ENCODE peak calls at places on chromosomes 16 and 17, in nine cellular contexts. One of them, this sample, is unnamed.

GRCh38 chr17:80248001-80248893 is 12.4 kb upstream of the RNF213 start:
- DNase-seq in tibial nerve: no peak
- DNase-seq in GM12878: no peak
- DNase-seq in prostate gland: no peak
- DNase-seq in heart left ventricle: no peak
- DNase-seq in cardiac muscle cell: no peak
- DNase-seq in ovary: no peak
- DNase-seq in psoas muscle: no peak
- DNase-seq in Peyer's patch: no peak
- DNase-seq in this sample: no peak

GRCh38 chr16:13453325-13453724 is 466.6 kb upstream of the ERCC4 start:
- DNase-seq in tibial nerve: no peak
- DNase-seq in cardiac muscle cell: peak; percentile 11
- DNase-seq in psoas muscle: no peak
- DNase-seq in Peyer's patch: no peak
- DNase-seq in GM12878: no peak
- DNase-seq in prostate gland: no peak
- DNase-seq in heart left ventricle: no peak
- DNase-seq in ovary: no peak
- DNase-seq in this sample: no peak

GRCh38 chr17:55086635-55087058 is 118.1 kb downstream of the STXBP4 start:
- DNase-seq in heart left ventricle: no peak
- DNase-seq in prostate gland: no peak
- DNase-seq in cardiac muscle cell: no peak
- DNase-seq in ovary: no peak
- DNase-seq in tibial nerve: no peak
- DNase-seq in psoas muscle: no peak
- DNase-seq in Peyer's patch: no peak
- DNase-seq in GM12878: no peak
- DNase-seq in this sample: no peak

GRCh38 chr17:78040561-78041400 is 82.3 kb downstream of the TNRC6C start:
- DNase-seq in ovary: peak; percentile 55
- DNase-seq in heart left ventricle: peak; percentile 61
- DNase-seq in cardiac muscle cell: no peak
- DNase-seq in Peyer's patch: peak; percentile 52
- DNase-seq in psoas muscle: peak; percentile 68
- DNase-seq in GM12878: peak; percentile 21
- DNase-seq in tibial nerve: no peak
- DNase-seq in prostate gland: peak; percentile 72
- DNase-seq in this sample: peak; percentile 67

GRCh38 chr17:73285916-73286862 is 24.5 kb upstream of the CPSF4L start:
- DNase-seq in prostate gland: no peak
- DNase-seq in tibial nerve: no peak
- DNase-seq in cardiac muscle cell: no peak
- DNase-seq in GM12878: no peak
- DNase-seq in heart left ventricle: no peak
- DNase-seq in ovary: no peak
- DNase-seq in Peyer's patch: no peak
- DNase-seq in psoas muscle: no peak
- DNase-seq in this sample: no peak

GRCh38 chr17:82317394-82318168 is at the start of gene CD7:
- DNase-seq in cardiac muscle cell: no peak
- DNase-seq in Peyer's patch: peak; percentile 78
- DNase-seq in prostate gland: no peak
- DNase-seq in tibial nerve: no peak
- DNase-seq in ovary: no peak
- DNase-seq in GM12878: no peak
- DNase-seq in psoas muscle: no peak
- DNase-seq in heart left ventricle: no peak
- DNase-seq in this sample: no peak

GRCh38 chr17:40318835-40319332 is 9.9 kb downstream of the RARA start:
- DNase-seq in GM12878: no peak
- DNase-seq in ovary: peak; percentile 63
- DNase-seq in cardiac muscle cell: no peak
- DNase-seq in tibial nerve: no peak
- DNase-seq in psoas muscle: no peak
- DNase-seq in heart left ventricle: no peak
- DNase-seq in Peyer's patch: peak; percentile 62
- DNase-seq in prostate gland: no peak
- DNase-seq in this sample: no peak

GRCh38 chr16:57649443-57649751 is 18.7 kb upstream of the ADGRG3 start:
- DNase-seq in tibial nerve: no peak
- DNase-seq in ovary: no peak
- DNase-seq in heart left ventricle: no peak
- DNase-seq in psoas muscle: no peak
- DNase-seq in Peyer's patch: no peak
- DNase-seq in GM12878: no peak
- DNase-seq in cardiac muscle cell: no peak
- DNase-seq in prostate gland: no peak
- DNase-seq in this sample: no peak

GRCh38 chr16:68232335-68232734 is 3.6 kb downstream of the ESRP2 start:
- DNase-seq in heart left ventricle: no peak
- DNase-seq in tibial nerve: no peak
- DNase-seq in Peyer's patch: peak; percentile 51
- DNase-seq in psoas muscle: no peak
- DNase-seq in ovary: peak; percentile 27
- DNase-seq in GM12878: no peak
- DNase-seq in prostate gland: no peak
- DNase-seq in cardiac muscle cell: no peak
- DNase-seq in this sample: no peak

GRCh38 chr16:63617990-63618763 is 1503.7 kb downstream of the CDH11 start:
- DNase-seq in tibial nerve: no peak
- DNase-seq in heart left ventricle: peak; percentile 33
- DNase-seq in GM12878: no peak
- DNase-seq in ovary: no peak
- DNase-seq in cardiac muscle cell: peak; percentile 51
- DNase-seq in psoas muscle: no peak
- DNase-seq in Peyer's patch: peak; percentile 56
- DNase-seq in prostate gland: peak; percentile 47
- DNase-seq in this sample: no peak

GRCh38 chr16:64416232-64417010 is 705.4 kb downstream of the CDH11 start:
- DNase-seq in prostate gland: no peak
- DNase-seq in psoas muscle: no peak
- DNase-seq in Peyer's patch: no peak
- DNase-seq in heart left ventricle: no peak
- DNase-seq in cardiac muscle cell: no peak
- DNase-seq in ovary: no peak
- DNase-seq in tibial nerve: no peak
- DNase-seq in GM12878: no peak
- DNase-seq in this sample: no peak

GRCh38 chr16:57751539-57752202 is 16.1 kb downstream of the KATNB1 start:
- DNase-seq in ovary: no peak
- DNase-seq in heart left ventricle: no peak
- DNase-seq in Peyer's patch: no peak
- DNase-seq in psoas muscle: no peak
- DNase-seq in GM12878: no peak
- DNase-seq in prostate gland: no peak
- DNase-seq in tibial nerve: no peak
- DNase-seq in cardiac muscle cell: no peak
- DNase-seq in this sample: no peak

GRCh38 chr17:77836557-77837041 is 121.9 kb upstream of the TNRC6C start:
- DNase-seq in prostate gland: peak; percentile 75
- DNase-seq in psoas muscle: no peak
- DNase-seq in ovary: no peak
- DNase-seq in cardiac muscle cell: no peak
- DNase-seq in Peyer's patch: no peak
- DNase-seq in GM12878: no peak
- DNase-seq in heart left ventricle: no peak
- DNase-seq in tibial nerve: no peak
- DNase-seq in this sample: no peak

GRCh38 chr16:76389126-76389525 is 111.9 kb downstream of the CNTNAP4 start:
- DNase-seq in ovary: no peak
- DNase-seq in prostate gland: no peak
- DNase-seq in GM12878: no peak
- DNase-seq in cardiac muscle cell: no peak
- DNase-seq in tibial nerve: no peak
- DNase-seq in psoas muscle: no peak
- DNase-seq in heart left ventricle: no peak
- DNase-seq in Peyer's patch: no peak
- DNase-seq in this sample: no peak

GRCh38 chr16:35365675-35366074 is 1906.3 kb downstream of the TP53TG3F start:
- DNase-seq in prostate gland: no peak
- DNase-seq in cardiac muscle cell: no peak
- DNase-seq in Peyer's patch: no peak
- DNase-seq in ovary: no peak
- DNase-seq in psoas muscle: no peak
- DNase-seq in heart left ventricle: no peak
- DNase-seq in tibial nerve: no peak
- DNase-seq in GM12878: no peak
- DNase-seq in this sample: no peak

GRCh38 chr17:31476525-31477416 is 85.3 kb downstream of the RAB11FIP4 start:
- DNase-seq in ovary: no peak
- DNase-seq in cardiac muscle cell: no peak
- DNase-seq in Peyer's patch: no peak
- DNase-seq in tibial nerve: no peak
- DNase-seq in heart left ventricle: no peak
- DNase-seq in prostate gland: no peak
- DNase-seq in psoas muscle: no peak
- DNase-seq in GM12878: no peak
- DNase-seq in this sample: no peak

GRCh38 chr17:73494955-73495349 is 149.3 kb downstream of the SDK2 start:
- DNase-seq in ovary: no peak
- DNase-seq in prostate gland: no peak
- DNase-seq in cardiac muscle cell: no peak
- DNase-seq in psoas muscle: no peak
- DNase-seq in Peyer's patch: no peak
- DNase-seq in tibial nerve: no peak
- DNase-seq in GM12878: no peak
- DNase-seq in heart left ventricle: no peak
- DNase-seq in this sample: no peak

GRCh38 chr16:65500919-65501318 is 379.1 kb upstream of the CDH11 start:
- DNase-seq in Peyer's patch: no peak
- DNase-seq in psoas muscle: no peak
- DNase-seq in cardiac muscle cell: no peak
- DNase-seq in tibial nerve: no peak
- DNase-seq in ovary: no peak
- DNase-seq in GM12878: no peak
- DNase-seq in heart left ventricle: no peak
- DNase-seq in prostate gland: no peak
- DNase-seq in this sample: no peak

GRCh38 chr16:77888786-77889185 is 100.4 kb downstream of the VAT1L start:
- DNase-seq in tibial nerve: no peak
- DNase-seq in heart left ventricle: no peak
- DNase-seq in cardiac muscle cell: no peak
- DNase-seq in Peyer's patch: no peak
- DNase-seq in GM12878: no peak
- DNase-seq in psoas muscle: no peak
- DNase-seq in ovary: no peak
- DNase-seq in prostate gland: no peak
- DNase-seq in this sample: no peak

GRCh38 chr16:56747486-56748045 is 17.6 kb downstream of the NUP93 start:
- DNase-seq in prostate gland: no peak
- DNase-seq in tibial nerve: no peak
- DNase-seq in ovary: no peak
- DNase-seq in GM12878: no peak
- DNase-seq in psoas muscle: no peak
- DNase-seq in heart left ventricle: no peak
- DNase-seq in cardiac muscle cell: peak; percentile 27
- DNase-seq in Peyer's patch: no peak
- DNase-seq in this sample: no peak

GRCh38 chr16:69077251-69077650 is 28.2 kb upstream of the HAS3 start:
- DNase-seq in prostate gland: no peak
- DNase-seq in GM12878: no peak
- DNase-seq in tibial nerve: no peak
- DNase-seq in ovary: no peak
- DNase-seq in heart left ventricle: no peak
- DNase-seq in Peyer's patch: no peak
- DNase-seq in psoas muscle: no peak
- DNase-seq in cardiac muscle cell: no peak
- DNase-seq in this sample: no peak

GRCh38 chr16:4098496-4098895 is 17.7 kb downstream of the ADCY9 start:
- DNase-seq in psoas muscle: no peak
- DNase-seq in cardiac muscle cell: no peak
- DNase-seq in GM12878: no peak
- DNase-seq in tibial nerve: no peak
- DNase-seq in Peyer's patch: peak; percentile 38
- DNase-seq in ovary: no peak
- DNase-seq in heart left ventricle: no peak
- DNase-seq in prostate gland: no peak
- DNase-seq in this sample: no peak

DNA sequence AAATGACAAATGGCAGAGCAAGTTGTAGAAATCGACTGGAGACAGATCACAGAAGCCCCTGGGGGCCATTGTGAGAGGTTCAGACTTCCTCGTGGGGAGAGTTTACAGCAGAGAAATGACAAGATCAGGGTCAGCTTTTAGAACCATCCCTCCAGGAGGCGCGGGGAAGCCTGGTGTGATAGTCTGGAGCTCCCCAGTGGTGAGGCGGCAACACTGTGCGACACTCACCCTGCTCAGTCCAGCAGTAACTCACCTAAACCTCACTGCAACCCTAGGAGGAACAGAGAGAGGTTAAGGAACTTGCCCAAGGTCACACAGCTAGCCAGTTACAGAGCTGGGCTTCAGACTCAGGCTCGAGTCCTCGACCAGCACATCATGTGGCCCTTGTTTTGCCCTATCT is 123.4 kb upstream of the IRX3 start:
- DNase-seq in prostate gland: no peak
- DNase-seq in cardiac muscle cell: no peak
- DNase-seq in GM12878: no peak
- DNase-seq in psoas muscle: no peak
- DNase-seq in heart left ventricle: no peak
- DNase-seq in Peyer's patch: no peak
- DNase-seq in tibial nerve: no peak
- DNase-seq in ovary: no peak
- DNase-seq in this sample: no peak
- TF ChIP-seq CTCF in prostate gland: no peak
- TF ChIP-seq CTCF in cardiac muscle cell: no peak
- TF ChIP-seq CTCF in GM12878: no peak
- TF ChIP-seq CTCF in psoas muscle: no peak
- TF ChIP-seq CTCF in heart left ventricle: no peak
- TF ChIP-seq CTCF in Peyer's patch: no peak
- TF ChIP-seq CTCF in tibial nerve: no peak
- TF ChIP-seq CTCF in ovary: no peak
- TF ChIP-seq CTCF in this sample: no peak

GRCh38 chr17:45319239-45319703 is 2.5 kb upstream of the MAP3K14 start:
- DNase-seq in ovary: no peak
- DNase-seq in heart left ventricle: no peak
- DNase-seq in tibial nerve: no peak
- DNase-seq in cardiac muscle cell: no peak
- DNase-seq in Peyer's patch: no peak
- DNase-seq in GM12878: no peak
- DNase-seq in prostate gland: peak; percentile 51
- DNase-seq in psoas muscle: no peak
- DNase-seq in this sample: no peak
- H3K4me3 ChIP-seq in ovary: no peak overlapping the region
- H3K4me3 ChIP-seq in heart left ventricle: no peak overlapping the region
- H3K4me3 ChIP-seq in tibial nerve: no peak overlapping the region
- H3K4me3 ChIP-seq in cardiac muscle cell: no peak overlapping the region
- H3K4me3 ChIP-seq in Peyer's patch: no peak overlapping the region
- H3K4me3 ChIP-seq in GM12878: no peak overlapping the region
- H3K4me3 ChIP-seq in prostate gland: no peak overlapping the region
- H3K4me3 ChIP-seq in psoas muscle: no peak overlapping the region
- H3K4me3 ChIP-seq in this sample: no peak overlapping the region

GRCh38 chr17:48246623-48247022 is 139.1 kb downstream of the SNX11 start:
- DNase-seq in ovary: no peak
- DNase-seq in heart left ventricle: no peak
- DNase-seq in Peyer's patch: no peak
- DNase-seq in cardiac muscle cell: no peak
- DNase-seq in psoas muscle: no peak
- DNase-seq in tibial nerve: no peak
- DNase-seq in GM12878: no peak
- DNase-seq in prostate gland: no peak
- DNase-seq in this sample: no peak
- H3K27ac ChIP-seq in ovary: no peak overlapping the region
- H3K27ac ChIP-seq in heart left ventricle: no peak overlapping the region
- H3K27ac ChIP-seq in Peyer's patch: no peak overlapping the region
- H3K27ac ChIP-seq in cardiac muscle cell: no peak overlapping the region
- H3K27ac ChIP-seq in psoas muscle: no peak overlapping the region
- H3K27ac ChIP-seq in tibial nerve: no peak overlapping the region
- H3K27ac ChIP-seq in GM12878: no peak overlapping the region
- H3K27ac ChIP-seq in prostate gland: no peak overlapping the region
- H3K27ac ChIP-seq in this sample: no peak overlapping the region

GRCh38 chr16:87855852-87856715 is 13.2 kb downstream of the SLC7A5 start:
- DNase-seq in heart left ventricle: peak; percentile 48
- DNase-seq in prostate gland: peak; percentile 83
- DNase-seq in GM12878: no peak
- DNase-seq in tibial nerve: no peak
- DNase-seq in ovary: no peak
- DNase-seq in Peyer's patch: peak; percentile 93
- DNase-seq in cardiac muscle cell: no peak
- DNase-seq in psoas muscle: peak; percentile 59
- DNase-seq in this sample: no peak
- TF ChIP-seq CTCF in heart left ventricle: no peak
- TF ChIP-seq CTCF in prostate gland: no peak
- TF ChIP-seq CTCF in GM12878: no peak
- TF ChIP-seq CTCF in tibial nerve: no peak
- TF ChIP-seq CTCF in ovary: no peak
- TF ChIP-seq CTCF in Peyer's patch: no peak
- TF ChIP-seq CTCF in cardiac muscle cell: no peak
- TF ChIP-seq CTCF in psoas muscle: no peak
- TF ChIP-seq CTCF in this sample: no peak